ENCODE peak calls at places on chromosome 10, in six cellular contexts. T, Q, K, F, S and H are unnamed samples.
A peak's percentile ranks its signal among the peaks of the same experiment; 100 is the strongest.

GRCh38 chr10:101777085-101777856 is 1.4 kb upstream of the FGF8 start:
- DNase-seq in T (no peak), Q (no peak), K (no peak), F (no peak), S (peak; percentile 25), H (no peak)

GRCh38 chr10:43845121-43845520 is 196.4 kb upstream of the ZNF32 start:
- DNase-seq in T (no peak), Q (no peak), K (no peak), F (no peak), S (no peak), H (no peak)

GRCh38 chr10:69146756-69147155 is 22.8 kb downstream of the VPS26A start:
- DNase-seq in T (no peak), Q (no peak), K (no peak), F (no peak), S (no peak), H (no peak)

GRCh38 chr10:101346177-101346576 is 7.8 kb upstream of the BTRC start:
- DNase-seq in T (no peak), Q (no peak), K (no peak), F (no peak), S (no peak), H (no peak)

GRCh38 chr10:52729259-52730104 is 43.1 kb downstream of the MBL2 start:
- DNase-seq in T (peak; percentile 20), Q (peak; percentile 32), K (no peak), F (peak; percentile 36), S (no peak), H (no peak)

GRCh38 chr10:132813560-132814468 is 27.9 kb upstream of the NKX6-2 start:
- DNase-seq in T (no peak), Q (no peak), K (no peak), F (no peak), S (peak; percentile 66), H (no peak)

GRCh38 chr10:119111968-119112515 is 8.1 kb downstream of the DENND10 start:
- DNase-seq in T (no peak), Q (no peak), K (no peak), F (no peak), S (no peak), H (no peak)

GRCh38 chr10:85767936-85768335 is 598.7 kb downstream of the GRID1 start:
- DNase-seq in T (no peak), Q (no peak), K (no peak), F (no peak), S (no peak), H (no peak)

GRCh38 chr10:34102237-34102673 is 712.8 kb downstream of the PARD3 start:
- DNase-seq in T (no peak), Q (no peak), K (no peak), F (no peak), S (peak; percentile 94), H (no peak)